ENCODE peak calls at places on chromosomes 3 and 15, in six cellular contexts. X, P, S, V, L and C are unnamed samples. For H3K4me1, the result is how much of the 10 kb centered on the place peaks cover.

GRCh38 chr3:11379238-11379823 is 107.1 kb downstream of the ATG7 start:
- DNase-seq in X (no peak), P (no peak), S (peak), V (no peak), L (no peak), C (no peak)

GRCh38 chr3:59839810-59840515 is 790.1 kb upstream of the CFAP20DC start:
- DNase-seq in X (no peak), P (no peak), S (no peak), V (no peak), L (no peak), C (no peak)

GRCh38 chr15:53213336-53213735 is 423.2 kb upstream of the ONECUT1 start:
- DNase-seq in X (no peak), P (no peak), S (no peak), V (no peak), L (no peak), C (no peak)

GRCh38 chr15:94792166-94792565 is 560.8 kb downstream of the MCTP2 start:
- DNase-seq in X (no peak), P (no peak), S (no peak), V (no peak), L (no peak), C (no peak)

GRCh38 chr3:192514754-192515660 is 212.3 kb downstream of the FGF12 start:
- DNase-seq in X (peak), P (peak), S (no peak), V (peak), L (no peak), C (no peak)

GRCh38 chr3:149776170-149776569 is 16.2 kb downstream of the ANKUB1 start:
- DNase-seq in X (no peak), P (no peak), S (no peak), V (no peak), L (no peak), C (no peak)

GRCh38 chr15:89059006-89059405 is 29.2 kb upstream of the ABHD2 start:
- DNase-seq in X (no peak), P (no peak), S (no peak), V (no peak), L (no peak), C (no peak)

GRCh38 chr3:124656531-124656930 is 73.7 kb upstream of the UMPS start:
- DNase-seq in X (no peak), P (no peak), S (no peak), V (no peak), L (no peak), C (no peak)

GRCh38 chr3:148466143-148466542 is 231.6 kb upstream of the AGTR1 start:
- DNase-seq in X (no peak), P (no peak), S (no peak), V (no peak), L (no peak), C (no peak)

GRCh38 chr3:21447471-21448205 is 303.4 kb downstream of the ZNF385D start:
- DNase-seq in X (no peak), P (no peak), S (no peak), V (no peak), L (no peak), C (no peak)

GRCh38 chr3:56819016-56819809 is 17.5 kb upstream of the ARHGEF3 start:
- DNase-seq in X (no peak), P (no peak), S (no peak), V (no peak), L (no peak), C (no peak)

GRCh38 chr15:34684351-34684750 is 70.4 kb downstream of the GJD2 start:
- DNase-seq in X (no peak), P (no peak), S (no peak), V (no peak), L (no peak), C (no peak)

GRCh38 chr3:184659797-184660301 is 52.0 kb downstream of the MAGEF1 start:
- DNase-seq in X (no peak), P (no peak), S (peak), V (no peak), L (no peak), C (no peak)

GRCh38 chr3:151609491-151609890 is 124.2 kb upstream of the AADACL2 start:
- DNase-seq in X (no peak), P (no peak), S (no peak), V (no peak), L (no peak), C (no peak)

GRCh38 chr15:34084086-34084485 is 17.6 kb downstream of the EMC7 start:
- DNase-seq in X (no peak), P (no peak), S (no peak), V (no peak), L (no peak), C (no peak)

GRCh38 chr3:21017115-21017852 is 733.7 kb downstream of the ZNF385D start:
- DNase-seq in X (no peak), P (peak), S (peak), V (no peak), L (no peak), C (no peak)

DNA sequence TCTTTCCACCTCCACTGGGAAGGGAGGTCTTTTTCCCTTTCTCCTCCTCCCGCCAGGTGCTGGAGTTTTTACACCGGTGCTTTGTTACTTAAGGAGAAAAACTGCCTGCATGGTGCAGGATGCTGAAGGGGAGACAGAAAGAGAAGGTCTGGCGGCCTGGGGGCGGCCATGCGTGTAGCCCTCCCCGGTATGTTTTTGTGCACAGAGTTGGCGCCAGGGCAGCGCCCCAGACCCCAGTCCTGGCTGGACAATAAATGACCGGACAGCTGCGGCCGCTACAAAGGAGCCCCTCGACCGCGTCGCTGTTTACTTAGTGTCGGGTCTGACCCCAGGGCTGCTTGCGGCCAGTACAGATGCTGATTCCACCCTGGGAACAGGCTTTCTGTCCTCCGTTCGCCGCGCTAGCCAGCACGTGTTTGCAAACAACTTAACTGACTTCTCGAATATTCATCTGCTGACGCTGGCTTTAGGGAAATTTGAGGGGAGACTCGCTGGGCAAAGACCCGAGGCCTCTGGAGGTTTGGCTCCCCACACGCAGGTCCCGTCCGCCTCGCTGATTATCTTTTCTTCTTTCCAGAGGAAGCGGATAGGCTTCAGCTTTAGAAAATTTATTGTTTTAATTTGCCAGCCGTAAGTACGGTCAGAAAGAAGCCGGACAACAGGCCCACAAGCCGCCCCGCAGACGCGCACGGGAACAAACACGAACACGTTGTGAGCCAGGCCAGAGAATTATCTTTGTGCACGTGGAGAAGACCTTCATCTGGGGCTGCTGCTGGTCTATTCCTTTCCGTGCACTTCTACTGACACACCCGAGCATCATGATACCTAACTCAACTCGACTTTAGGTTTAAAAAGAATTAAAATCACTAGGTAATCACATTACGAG is 46.9 kb downstream of the ZIC4 start:
- DNase-seq in X (no peak), P (no peak), S (no peak), V (no peak), L (no peak), C (no peak)
- H3K4me1 ChIP-seq in X (under half), P (under half), S (under half), V (under half), L (under half), C (under half)

DNA sequence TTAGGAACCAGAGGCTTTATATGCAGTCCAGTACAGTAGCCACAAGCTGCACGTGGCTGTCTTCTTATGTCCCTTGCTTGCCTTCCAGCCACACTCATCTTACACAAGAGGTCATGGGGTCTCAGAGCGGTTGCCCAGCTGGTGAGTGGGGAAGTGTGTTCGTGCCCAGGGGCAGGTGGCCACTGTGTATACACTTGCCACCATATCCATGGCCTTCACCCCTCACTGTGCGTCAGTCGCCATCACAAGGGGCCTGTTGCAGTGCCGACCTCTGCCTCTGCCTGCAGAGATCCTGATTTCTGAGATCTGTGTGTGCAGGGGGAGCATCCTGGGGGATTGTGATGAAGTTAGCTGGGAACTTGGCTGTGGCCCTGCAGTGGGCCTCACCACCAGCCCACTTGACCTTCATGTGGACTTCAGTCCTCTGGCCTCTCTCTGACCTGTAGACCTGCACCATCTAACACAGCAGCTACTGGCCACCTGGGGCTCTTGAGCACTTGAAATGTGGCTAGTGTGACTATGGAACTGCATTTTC is 43.1 kb upstream of the SACM1L start:
- DNase-seq in X (no peak), P (no peak), S (no peak), V (peak), L (no peak), C (no peak)
- H3K4me1 ChIP-seq in X (half or more), P (half or more), S (under half), V (half or more), L (half or more), C (under half)

GRCh38 chr15:77986891-77987764 is 90.4 kb downstream of the TBC1D2B start:
- DNase-seq in X (no peak), P (no peak), S (no peak), V (peak), L (no peak), C (no peak)

GRCh38 chr15:77993374-77993911 is 84.1 kb downstream of the TBC1D2B start:
- DNase-seq in X (no peak), P (no peak), S (no peak), V (no peak), L (no peak), C (no peak)

GRCh38 chr15:77992356-77993222 is 84.9 kb downstream of the TBC1D2B start:
- DNase-seq in X (no peak), P (no peak), S (no peak), V (peak), L (no peak), C (no peak)

GRCh38 chr15:77988386-77989301 is 88.9 kb downstream of the TBC1D2B start:
- DNase-seq in X (no peak), P (no peak), S (no peak), V (peak), L (no peak), C (no peak)

DNA sequence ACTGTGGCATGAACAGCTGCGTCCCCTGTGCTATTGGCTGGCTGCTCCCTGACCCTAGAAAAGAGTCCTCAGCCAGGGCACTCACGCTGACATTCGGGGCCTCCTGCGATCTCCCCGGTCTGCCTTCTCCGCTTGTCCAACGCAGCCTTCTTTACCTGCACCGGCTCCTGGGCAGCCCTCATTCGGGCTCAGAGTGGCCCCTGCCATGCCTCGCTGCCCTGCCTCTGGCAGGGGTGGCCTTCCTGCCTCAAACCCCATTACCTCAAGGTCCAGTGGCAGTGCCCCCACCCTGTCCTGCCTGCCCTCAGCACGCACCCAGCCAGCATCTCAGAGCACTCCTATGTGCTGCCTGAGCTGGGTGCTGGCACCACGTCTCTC is 86.5 kb downstream of the TBC1D2B start:
- DNase-seq in X (no peak), P (no peak), S (no peak), V (no peak), L (no peak), C (no peak)
- H3K4me1 ChIP-seq in X (half or more), P (under half), S (under half), V (half or more), L (half or more), C (half or more)

DNA sequence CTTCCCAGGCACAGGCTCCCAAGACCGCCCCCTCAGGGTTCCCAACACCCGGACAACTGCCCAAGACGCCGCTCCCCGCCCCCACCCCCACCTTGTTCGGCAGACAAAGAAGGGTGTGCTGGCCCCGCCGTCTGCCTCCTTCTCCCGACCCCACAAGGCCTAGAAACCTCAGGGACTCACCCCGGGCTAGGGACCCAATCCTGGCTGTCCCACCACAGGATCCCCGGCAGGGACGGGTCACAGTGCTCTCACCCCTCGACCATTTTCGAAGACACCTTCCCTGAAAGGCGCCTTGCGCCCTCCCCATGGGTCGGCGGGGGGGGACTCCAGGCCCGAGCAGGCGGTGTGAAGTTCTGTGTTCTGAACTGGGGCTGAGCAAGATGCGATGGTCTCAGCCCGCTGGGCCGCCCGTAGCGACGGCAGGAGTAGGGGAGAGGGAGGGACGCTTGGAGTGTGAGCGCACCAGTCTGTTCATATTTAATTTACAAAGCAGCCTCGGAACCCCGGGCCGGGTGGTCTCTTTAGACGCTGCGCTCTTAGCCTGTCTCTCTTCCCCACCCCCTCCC is 1.5 kb upstream of the ISLR2 start:
- DNase-seq in X (no peak), P (no peak), S (no peak), V (no peak), L (no peak), C (peak)
- H3K4me1 ChIP-seq in X (half or more), P (under half), S (under half), V (under half), L (half or more), C (under half)

GRCh38 chr3:172213168-172213567 is 173.8 kb downstream of the FNDC3B start:
- DNase-seq in X (no peak), P (no peak), S (peak), V (no peak), L (no peak), C (no peak)

GRCh38 chr3:172211123-172211522 is 171.7 kb downstream of the FNDC3B start:
- DNase-seq in X (no peak), P (no peak), S (no peak), V (no peak), L (no peak), C (no peak)

GRCh38 chr3:172216267-172216666 is 176.9 kb downstream of the FNDC3B start:
- DNase-seq in X (no peak), P (no peak), S (no peak), V (no peak), L (no peak), C (no peak)

GRCh38 chr3:172216843-172217404 is 177.5 kb downstream of the FNDC3B start:
- DNase-seq in X (no peak), P (no peak), S (no peak), V (no peak), L (no peak), C (no peak)

GRCh38 chr3:172213765-172214358 is 174.5 kb downstream of the FNDC3B start:
- DNase-seq in X (no peak), P (no peak), S (no peak), V (no peak), L (no peak), C (no peak)
- H3K4me1 ChIP-seq in X (half or more), P (half or more), S (under half), V (half or more), L (under half), C (half or more)

GRCh38 chr3:50815844-50816243 is 141.1 kb downstream of the DOCK3 start:
- DNase-seq in X (no peak), P (no peak), S (no peak), V (no peak), L (no peak), C (no peak)

GRCh38 chr3:50811893-50812292 is 137.2 kb downstream of the DOCK3 start:
- DNase-seq in X (no peak), P (no peak), S (no peak), V (no peak), L (no peak), C (no peak)

GRCh38 chr3:50817756-50818518 is 143.2 kb downstream of the DOCK3 start:
- DNase-seq in X (no peak), P (no peak), S (no peak), V (no peak), L (no peak), C (no peak)

GRCh38 chr3:50816896-50817295 is 142.2 kb downstream of the DOCK3 start:
- DNase-seq in X (no peak), P (no peak), S (no peak), V (no peak), L (no peak), C (no peak)
- H3K4me1 ChIP-seq in X (under half), P (under half), S (under half), V (under half), L (under half), C (under half)